ENCODE peak calls at places on chromosomes 4 and X, in four cellular contexts. E is CD8-positive, alpha-beta T cell; B is tibial artery; P is aorta. Z is an unnamed sample. For H3K4me1, the result is how much of the 10 kb centered on the place peaks cover.

GRCh38 chr4:187814737-187815465 is 180.7 kb upstream of the ZFP42 start:
- DNase-seq in B (no peak), P (no peak), E (no peak), Z (no peak)

GRCh38 chrX:139120760-139121159 is 409.2 kb upstream of the FGF13 start:
- DNase-seq in P (no peak), B (no peak), E (no peak), Z (no peak)

GRCh38 chr4:14178421-14178820 is 550.9 kb upstream of the BOD1L1 start:
- DNase-seq in P (no peak), E (no peak), B (no peak), Z (no peak)

GRCh38 chrX:118579417-118579816 is 83.8 kb downstream of the DOCK11 start:
- DNase-seq in P (no peak), E (no peak), B (no peak), Z (no peak)

GRCh38 chr4:105153749-105154148 is 7.1 kb downstream of the TET2 start:
- DNase-seq in E (no peak), B (no peak), P (no peak), Z (no peak)

GRCh38 chr4:38062088-38062893 is 102.1 kb downstream of the PTTG2 start:
- DNase-seq in E (peak), B (peak), P (peak), Z (peak)

GRCh38 chr4:2048831-2049230 is 10.3 kb upstream of the NAT8L start:
- DNase-seq in E (no peak), P (peak), B (no peak), Z (no peak)

GRCh38 chrX:1453390-1453783 is 678 bp upstream of the ASMTL start:
- DNase-seq in P (peak), B (no peak), E (no peak), Z (no peak)

GRCh38 chrX:115533485-115533884 is 27.5 kb upstream of the PLS3 start:
- DNase-seq in P (no peak), B (no peak), E (no peak), Z (no peak)

GRCh38 chr4:159239534-159239933 is 136.7 kb downstream of the RAPGEF2 start:
- DNase-seq in B (no peak), E (no peak), P (no peak), Z (no peak)
- H3K4me1 ChIP-seq in B (under half), E (under half), P (under half), Z (under half)

GRCh38 chr4:76984788-76985211 is 35.2 kb downstream of the SEPTIN11 start:
- DNase-seq in E (no peak), P (peak), B (peak), Z (peak)
- H3K4me1 ChIP-seq in E (under half), P (under half), B (under half), Z (under half)

DNA sequence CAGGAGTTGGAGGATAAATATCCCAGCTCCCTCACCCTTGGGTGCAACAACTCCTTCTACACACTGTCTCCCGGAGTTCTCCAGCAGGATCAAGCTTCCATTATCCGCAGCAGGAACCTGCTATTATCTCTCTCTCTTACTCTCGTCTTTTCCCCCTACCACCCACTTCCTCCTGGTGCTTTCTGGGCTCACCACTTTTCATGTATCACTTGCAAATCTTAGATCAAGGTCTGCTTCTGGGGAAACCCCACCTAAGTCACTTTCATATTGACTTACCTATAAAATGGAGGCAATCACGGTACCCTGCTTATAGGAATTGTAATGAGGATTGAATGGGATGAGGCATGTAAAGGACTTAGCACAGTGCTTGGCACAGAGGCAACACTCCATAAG is 589.5 kb downstream of the BCOR start:
- DNase-seq in P (no peak), E (no peak), B (no peak), Z (no peak)
- H3K4me1 ChIP-seq in P (under half), E (under half), B (under half), Z (under half)

DNA sequence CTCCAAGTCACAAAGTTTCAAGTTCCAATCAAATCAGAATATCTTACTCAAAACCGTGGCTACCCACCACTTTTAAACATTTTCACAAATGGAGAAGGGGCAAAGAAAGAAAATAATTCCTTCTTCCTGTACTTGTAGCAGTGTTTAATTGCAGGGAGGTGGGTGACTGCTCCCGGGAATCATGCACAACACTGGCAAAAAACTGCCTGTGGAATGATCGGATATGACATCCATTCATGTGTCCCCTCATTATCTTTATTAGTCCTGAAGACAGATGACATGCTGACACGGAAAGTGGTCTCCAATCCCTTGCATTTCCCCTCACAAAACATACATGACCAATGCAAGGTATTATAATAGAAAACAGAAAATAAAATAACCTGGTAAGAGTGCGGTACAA is 2.0 kb downstream of the TSPAN5 start:
- DNase-seq in P (no peak), E (no peak), B (no peak), Z (no peak)
- H3K4me1 ChIP-seq in P (under half), E (under half), B (under half), Z (under half)

DNA sequence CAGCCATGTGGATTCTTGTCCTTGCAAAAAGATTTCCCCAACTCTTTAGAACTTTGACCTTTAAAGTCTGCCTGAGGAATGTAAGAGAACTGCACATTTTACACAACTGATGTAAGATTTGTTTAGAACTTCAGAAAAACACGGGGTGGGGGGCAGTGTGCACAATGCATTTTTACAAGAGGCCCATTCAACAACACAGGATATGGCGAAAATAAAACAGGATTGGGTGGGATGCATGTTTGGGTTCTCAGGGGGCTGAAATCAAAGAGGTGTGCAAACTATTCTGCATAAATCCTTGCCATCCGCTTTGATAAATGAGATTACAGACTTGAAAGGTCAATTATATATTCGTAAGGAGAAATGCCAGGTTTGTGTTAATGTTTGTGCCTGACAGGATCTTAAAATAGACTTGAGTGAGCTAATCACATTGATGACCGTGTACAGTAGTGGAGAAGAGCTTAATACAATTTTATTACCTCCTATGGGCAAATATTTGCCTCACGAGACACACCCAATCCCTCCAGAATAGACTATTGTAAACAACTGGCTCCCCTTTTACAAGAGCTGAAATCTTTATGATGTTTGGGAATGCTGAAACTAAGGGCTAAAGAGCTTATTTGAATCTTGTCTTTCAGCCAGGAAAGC is 184.1 kb upstream of the LEF1 start:
- DNase-seq in E (no peak), B (no peak), P (no peak), Z (no peak)
- H3K4me1 ChIP-seq in E (under half), B (under half), P (under half), Z (under half)

GRCh38 chrX:153477901-153478300 is 7.5 kb upstream of the HAUS7 start:
- DNase-seq in E (no peak), B (no peak), P (no peak), Z (no peak)

GRCh38 chrX:153477458-153477857 is 7.1 kb upstream of the HAUS7 start:
- DNase-seq in P (no peak), B (no peak), E (no peak), Z (no peak)

GRCh38 chrX:153478746-153479145 is 8.4 kb upstream of the HAUS7 start:
- DNase-seq in E (no peak), B (no peak), P (no peak), Z (no peak)

GRCh38 chrX:153482376-153483015 is 12.1 kb upstream of the HAUS7 start:
- DNase-seq in B (no peak), E (no peak), P (no peak), Z (no peak)

DNA sequence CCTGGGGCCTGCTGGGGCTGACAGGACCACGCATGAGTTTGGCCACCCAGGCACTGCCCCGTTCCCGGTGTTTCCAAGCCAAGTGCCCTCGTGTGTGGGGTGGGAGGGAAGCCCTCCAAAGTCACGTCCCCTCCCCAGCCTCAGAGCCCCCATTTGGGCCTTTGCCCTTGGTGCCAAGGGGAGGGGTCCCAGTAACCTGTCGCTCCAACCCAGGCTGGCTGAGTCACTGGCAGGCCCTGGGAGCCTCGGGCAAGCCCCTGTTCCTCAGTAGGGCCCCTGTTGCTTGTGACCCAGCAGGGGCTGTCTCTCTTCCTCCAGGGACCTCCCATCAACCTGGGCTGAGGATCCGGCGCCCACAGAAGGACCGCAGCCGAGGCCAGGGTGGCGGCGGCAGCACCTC is 10.7 kb upstream of the HAUS7 start:
- DNase-seq in E (no peak), P (no peak), B (no peak), Z (no peak)
- H3K4me1 ChIP-seq in E (under half), P (under half), B (under half), Z (under half)

GRCh38 chrX:28628101-28628500 is 40.9 kb downstream of the IL1RAPL1 start:
- DNase-seq in P (no peak), E (no peak), B (no peak), Z (no peak)

GRCh38 chrX:28625223-28625622 is 38.0 kb downstream of the IL1RAPL1 start:
- DNase-seq in P (no peak), E (no peak), B (no peak), Z (no peak)
- H3K4me1 ChIP-seq in P (under half), E (under half), B (under half), Z (under half)

GRCh38 chrX:37423864-37424569 is 74.9 kb downstream of the PRRG1 start:
- DNase-seq in E (no peak), P (no peak), B (no peak), Z (no peak)

GRCh38 chrX:37425370-37425769 is 76.2 kb downstream of the PRRG1 start:
- DNase-seq in E (no peak), P (no peak), B (no peak), Z (peak)

GRCh38 chrX:37420756-37421155 is 71.6 kb downstream of the PRRG1 start:
- DNase-seq in E (no peak), P (no peak), B (no peak), Z (no peak)

DNA sequence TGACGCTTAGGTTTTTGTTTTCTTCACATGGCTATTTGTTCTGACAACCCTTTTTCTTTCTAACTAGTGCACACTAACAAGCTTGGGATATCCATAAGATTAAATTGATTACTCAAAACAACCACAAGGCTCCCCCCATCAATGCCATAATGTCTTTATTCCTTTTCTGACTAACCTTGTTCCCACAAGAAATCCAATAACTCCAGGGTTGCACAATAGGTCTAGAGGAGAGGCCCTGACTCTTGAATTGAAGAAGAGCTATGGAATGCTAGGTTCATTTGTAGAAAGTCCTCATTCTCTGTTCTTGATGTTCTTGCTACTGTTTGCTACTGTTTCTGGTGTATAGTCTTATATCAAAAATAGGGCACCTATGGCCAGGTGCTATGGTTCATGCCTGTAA is 71.0 kb downstream of the PRRG1 start:
- DNase-seq in E (no peak), B (no peak), P (no peak), Z (no peak)
- H3K4me1 ChIP-seq in E (under half), B (under half), P (under half), Z (under half)

Z was measured in gastrocnemius medialis.